ENCODE peak calls at places on chromosome 1, in five cellular contexts. One of them, this sample, is unnamed.
A peak's percentile ranks its signal among the peaks of the same experiment; 100 is the strongest.

GRCh38 chr1:151399890-151400235 is 490 bp downstream of the PSMB4 start:
- DNase-seq in HCT116: no peak
- DNase-seq in esophagus squamous epithelium: no peak
- DNase-seq in H54: peak; percentile 35
- DNase-seq in breast epithelium: no peak
- DNase-seq in this sample: no peak

GRCh38 chr1:44775930-44776748 is 799 bp downstream of the RPS8 start:
- DNase-seq in HCT116: no peak
- DNase-seq in esophagus squamous epithelium: no peak
- DNase-seq in H54: no peak
- DNase-seq in breast epithelium: no peak
- DNase-seq in this sample: no peak

GRCh38 chr1:112337028-112337531 is 58.9 kb upstream of the CTTNBP2NL start:
- DNase-seq in HCT116: peak; percentile 51
- DNase-seq in esophagus squamous epithelium: no peak
- DNase-seq in H54: peak; percentile 45
- DNase-seq in breast epithelium: no peak
- DNase-seq in this sample: no peak

GRCh38 chr1:63124666-63125191 is 197.6 kb upstream of the FOXD3 start:
- DNase-seq in HCT116: no peak
- DNase-seq in esophagus squamous epithelium: no peak
- DNase-seq in H54: no peak
- DNase-seq in breast epithelium: no peak
- DNase-seq in this sample: peak; percentile 34

GRCh38 chr1:89529196-89529595 is 4.6 kb downstream of the LRRC8B start:
- DNase-seq in HCT116: no peak
- DNase-seq in esophagus squamous epithelium: no peak
- DNase-seq in H54: no peak
- DNase-seq in breast epithelium: no peak
- DNase-seq in this sample: no peak

GRCh38 chr1:160432371-160432786 is 32.0 kb downstream of the VANGL2 start:
- DNase-seq in HCT116: no peak
- DNase-seq in esophagus squamous epithelium: no peak
- DNase-seq in H54: no peak
- DNase-seq in breast epithelium: no peak
- DNase-seq in this sample: peak; percentile 92

GRCh38 chr1:10530756-10531155 is 56.0 kb downstream of the PEX14 start:
- DNase-seq in HCT116: no peak
- DNase-seq in esophagus squamous epithelium: no peak
- DNase-seq in H54: peak; percentile 36
- DNase-seq in breast epithelium: no peak
- DNase-seq in this sample: no peak

GRCh38 chr1:194071200-194071599 is 884.8 kb upstream of the B3GALT2 start:
- DNase-seq in HCT116: no peak
- DNase-seq in esophagus squamous epithelium: no peak
- DNase-seq in H54: no peak
- DNase-seq in breast epithelium: no peak
- DNase-seq in this sample: no peak

GRCh38 chr1:17922833-17923232 is 167.7 kb downstream of the ACTL8 start:
- DNase-seq in HCT116: peak; percentile 24
- DNase-seq in esophagus squamous epithelium: no peak
- DNase-seq in H54: peak; percentile 21
- DNase-seq in breast epithelium: no peak
- DNase-seq in this sample: no peak

GRCh38 chr1:236142358-236143103 is at the start of gene GPR137B:
- DNase-seq in HCT116: no peak
- DNase-seq in esophagus squamous epithelium: peak; percentile 11
- DNase-seq in H54: peak; percentile 94
- DNase-seq in breast epithelium: peak; percentile 34
- DNase-seq in this sample: no peak

GRCh38 chr1:67429528-67430357 is 459 bp downstream of the SERBP1 start:
- DNase-seq in HCT116: no peak
- DNase-seq in esophagus squamous epithelium: no peak
- DNase-seq in H54: no peak
- DNase-seq in breast epithelium: peak; percentile 19
- DNase-seq in this sample: no peak

GRCh38 chr1:67431156-67431765 is 1.1 kb upstream of the SERBP1 start:
- DNase-seq in HCT116: no peak
- DNase-seq in esophagus squamous epithelium: no peak
- DNase-seq in H54: no peak
- DNase-seq in breast epithelium: no peak
- DNase-seq in this sample: no peak

GRCh38 chr1:67429011-67429527 is 1.1 kb downstream of the SERBP1 start:
- DNase-seq in HCT116: no peak
- DNase-seq in esophagus squamous epithelium: no peak
- DNase-seq in H54: no peak
- DNase-seq in breast epithelium: no peak
- DNase-seq in this sample: no peak

GRCh38 chr1:67431869-67432578 is 1.8 kb upstream of the SERBP1 start:
- DNase-seq in HCT116: no peak
- DNase-seq in esophagus squamous epithelium: no peak
- DNase-seq in H54: no peak
- DNase-seq in breast epithelium: no peak
- DNase-seq in this sample: no peak

DNA sequence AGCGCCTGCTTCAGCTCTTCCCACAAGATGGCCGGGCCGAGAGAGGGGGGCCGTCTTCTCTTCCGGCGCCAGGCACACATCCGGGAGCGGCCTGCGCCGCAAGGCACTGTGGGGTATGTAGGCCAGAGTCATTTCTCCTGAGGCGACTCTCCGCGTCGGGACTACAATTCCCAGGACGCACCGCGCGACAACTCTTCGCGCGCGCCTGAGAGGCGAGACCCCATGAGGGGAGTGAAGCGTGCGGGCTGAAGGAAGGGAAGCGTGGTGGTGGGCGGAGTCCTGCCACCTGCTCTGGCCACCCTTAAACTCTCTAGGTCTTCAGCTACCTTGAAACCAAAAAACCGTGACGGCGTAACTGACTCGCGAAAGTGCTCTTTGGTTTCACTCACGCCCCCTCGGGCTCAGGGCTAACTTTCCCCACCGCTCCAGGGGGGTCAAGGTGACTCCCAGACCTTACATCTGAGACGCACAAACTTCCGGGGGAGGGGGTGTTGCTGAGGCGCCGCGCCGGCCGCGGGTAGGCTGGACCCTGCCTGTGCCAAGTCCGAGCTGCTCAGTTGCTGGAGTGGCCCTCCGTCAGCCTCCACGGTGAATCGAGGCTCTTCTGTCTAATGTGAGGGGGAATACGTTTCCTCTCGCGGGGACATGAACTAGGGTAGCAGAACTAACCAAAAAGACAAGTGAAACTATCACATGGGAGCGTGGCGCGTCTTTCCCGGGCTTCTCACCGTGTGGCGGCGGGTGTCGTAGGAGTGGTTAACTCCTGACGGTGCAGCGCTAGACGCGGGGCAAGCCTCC is at the start of gene SERBP1:
- DNase-seq in HCT116: peak; percentile 95
- DNase-seq in esophagus squamous epithelium: peak; percentile 67
- DNase-seq in H54: peak; percentile 74
- DNase-seq in breast epithelium: peak; percentile 96
- DNase-seq in this sample: peak; percentile 98
- TF ChIP-seq POLR2A in HCT116: peak; percentile 84
- TF ChIP-seq POLR2A in esophagus squamous epithelium: no peak
- TF ChIP-seq POLR2A in H54: no peak
- TF ChIP-seq POLR2A in breast epithelium: peak; percentile 27
- TF ChIP-seq POLR2A in this sample: peak; percentile 59

GRCh38 chr1:213988639-213989070 is 882 bp downstream of the PROX1 start:
- DNase-seq in HCT116: no peak
- DNase-seq in esophagus squamous epithelium: no peak
- DNase-seq in H54: no peak
- DNase-seq in breast epithelium: no peak
- DNase-seq in this sample: no peak

GRCh38 chr1:213989071-213989739 is 1.4 kb downstream of the PROX1 start:
- DNase-seq in HCT116: no peak
- DNase-seq in esophagus squamous epithelium: no peak
- DNase-seq in H54: no peak
- DNase-seq in breast epithelium: no peak
- DNase-seq in this sample: no peak

GRCh38 chr1:213987422-213987875 is 324 bp upstream of the PROX1 start:
- DNase-seq in HCT116: no peak
- DNase-seq in esophagus squamous epithelium: no peak
- DNase-seq in H54: no peak
- DNase-seq in breast epithelium: no peak
- DNase-seq in this sample: no peak

GRCh38 chr1:213986925-213987250 is 885 bp upstream of the PROX1 start:
- DNase-seq in HCT116: no peak
- DNase-seq in esophagus squamous epithelium: no peak
- DNase-seq in H54: no peak
- DNase-seq in breast epithelium: no peak
- DNase-seq in this sample: no peak

GRCh38 chr1:213987876-213988638 is at the start of gene PROX1:
- DNase-seq in HCT116: no peak
- DNase-seq in esophagus squamous epithelium: no peak
- DNase-seq in H54: peak; percentile 45
- DNase-seq in breast epithelium: peak; percentile 80
- DNase-seq in this sample: no peak
- TF ChIP-seq POLR2A in HCT116: no peak
- TF ChIP-seq POLR2A in esophagus squamous epithelium: no peak
- TF ChIP-seq POLR2A in H54: no peak
- TF ChIP-seq POLR2A in breast epithelium: peak; percentile 63
- TF ChIP-seq POLR2A in this sample: no peak

GRCh38 chr1:41905103-41905675 is 13.5 kb downstream of the HIVEP3 start:
- DNase-seq in HCT116: no peak
- DNase-seq in esophagus squamous epithelium: no peak
- DNase-seq in H54: no peak
- DNase-seq in breast epithelium: no peak
- DNase-seq in this sample: no peak

GRCh38 chr1:41902669-41903068 is 16.1 kb downstream of the HIVEP3 start:
- DNase-seq in HCT116: no peak
- DNase-seq in esophagus squamous epithelium: no peak
- DNase-seq in H54: no peak
- DNase-seq in breast epithelium: no peak
- DNase-seq in this sample: no peak

GRCh38 chr1:41900611-41901444 is 17.9 kb downstream of the HIVEP3 start:
- DNase-seq in HCT116: no peak
- DNase-seq in esophagus squamous epithelium: no peak
- DNase-seq in H54: peak; percentile 66
- DNase-seq in breast epithelium: no peak
- DNase-seq in this sample: no peak

GRCh38 chr1:41901551-41901950 is 17.2 kb downstream of the HIVEP3 start:
- DNase-seq in HCT116: no peak
- DNase-seq in esophagus squamous epithelium: no peak
- DNase-seq in H54: no peak
- DNase-seq in breast epithelium: no peak
- DNase-seq in this sample: no peak

GRCh38 chr1:41902125-41902524 is 16.6 kb downstream of the HIVEP3 start:
- DNase-seq in HCT116: no peak
- DNase-seq in esophagus squamous epithelium: no peak
- DNase-seq in H54: peak; percentile 54
- DNase-seq in breast epithelium: no peak
- DNase-seq in this sample: no peak
- TF ChIP-seq POLR2A in HCT116: no peak
- TF ChIP-seq POLR2A in esophagus squamous epithelium: no peak
- TF ChIP-seq POLR2A in H54: no peak
- TF ChIP-seq POLR2A in breast epithelium: no peak
- TF ChIP-seq POLR2A in this sample: no peak

GRCh38 chr1:30742963-30743559 is 14.5 kb downstream of the LAPTM5 start:
- DNase-seq in HCT116: no peak
- DNase-seq in esophagus squamous epithelium: no peak
- DNase-seq in H54: no peak
- DNase-seq in breast epithelium: no peak
- DNase-seq in this sample: no peak

GRCh38 chr1:30745834-30746208 is 11.8 kb downstream of the LAPTM5 start:
- DNase-seq in HCT116: no peak
- DNase-seq in esophagus squamous epithelium: no peak
- DNase-seq in H54: no peak
- DNase-seq in breast epithelium: no peak
- DNase-seq in this sample: no peak

GRCh38 chr1:30743584-30744059 is 14.0 kb downstream of the LAPTM5 start:
- DNase-seq in HCT116: no peak
- DNase-seq in esophagus squamous epithelium: no peak
- DNase-seq in H54: no peak
- DNase-seq in breast epithelium: no peak
- DNase-seq in this sample: peak; percentile 82

GRCh38 chr1:30745156-30745833 is 12.3 kb downstream of the LAPTM5 start:
- DNase-seq in HCT116: no peak
- DNase-seq in esophagus squamous epithelium: no peak
- DNase-seq in H54: no peak
- DNase-seq in breast epithelium: no peak
- DNase-seq in this sample: no peak

GRCh38 chr1:30744060-30744756 is 13.4 kb downstream of the LAPTM5 start:
- DNase-seq in HCT116: no peak
- DNase-seq in esophagus squamous epithelium: no peak
- DNase-seq in H54: no peak
- DNase-seq in breast epithelium: no peak
- DNase-seq in this sample: no peak
- TF ChIP-seq POLR2A in HCT116: no peak
- TF ChIP-seq POLR2A in esophagus squamous epithelium: no peak
- TF ChIP-seq POLR2A in H54: no peak
- TF ChIP-seq POLR2A in breast epithelium: no peak
- TF ChIP-seq POLR2A in this sample: peak; percentile 80

GRCh38 chr1:224183591-224184312 is 712 bp downstream of the DEGS1 start:
- DNase-seq in HCT116: no peak
- DNase-seq in esophagus squamous epithelium: no peak
- DNase-seq in H54: peak; percentile 56
- DNase-seq in breast epithelium: peak; percentile 34
- DNase-seq in this sample: no peak

GRCh38 chr1:224182057-224182865 is 779 bp upstream of the DEGS1 start:
- DNase-seq in HCT116: no peak
- DNase-seq in esophagus squamous epithelium: no peak
- DNase-seq in H54: no peak
- DNase-seq in breast epithelium: no peak
- DNase-seq in this sample: peak; percentile 91

GRCh38 chr1:224181453-224181810 is 1.6 kb upstream of the DEGS1 start:
- DNase-seq in HCT116: no peak
- DNase-seq in esophagus squamous epithelium: no peak
- DNase-seq in H54: no peak
- DNase-seq in breast epithelium: no peak
- DNase-seq in this sample: no peak

GRCh38 chr1:224180783-224181452 is 2.1 kb upstream of the DEGS1 start:
- DNase-seq in HCT116: no peak
- DNase-seq in esophagus squamous epithelium: no peak
- DNase-seq in H54: no peak
- DNase-seq in breast epithelium: no peak
- DNase-seq in this sample: no peak

GRCh38 chr1:224182866-224183590 is at the start of gene DEGS1:
- DNase-seq in HCT116: peak; percentile 40
- DNase-seq in esophagus squamous epithelium: peak; percentile 50
- DNase-seq in H54: peak; percentile 90
- DNase-seq in breast epithelium: peak; percentile 77
- DNase-seq in this sample: no peak
- TF ChIP-seq POLR2A in HCT116: peak; percentile 28
- TF ChIP-seq POLR2A in esophagus squamous epithelium: no peak
- TF ChIP-seq POLR2A in H54: peak; percentile 85
- TF ChIP-seq POLR2A in breast epithelium: peak; percentile 26
- TF ChIP-seq POLR2A in this sample: peak; percentile 97

DNA sequence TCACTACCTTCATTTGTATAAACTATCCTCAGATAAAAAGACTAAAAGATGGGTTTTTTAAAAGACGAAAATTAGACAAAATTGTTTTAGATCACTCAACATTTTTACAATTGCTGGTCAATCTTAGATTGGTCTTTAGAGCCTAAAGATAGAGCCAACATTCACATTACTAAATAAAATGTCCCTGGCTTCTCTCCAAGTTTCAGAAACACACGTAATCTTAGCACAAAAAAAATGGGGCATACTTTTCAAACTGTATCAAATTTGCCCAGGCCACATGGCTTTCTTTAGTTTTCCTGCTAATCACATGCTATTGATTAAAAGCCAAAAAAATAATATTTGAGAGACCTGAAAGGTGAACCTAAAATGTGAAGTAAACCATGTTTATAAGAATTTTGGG is 288.1 kb downstream of the DPYD start:
- DNase-seq in HCT116: no peak
- DNase-seq in esophagus squamous epithelium: no peak
- DNase-seq in H54: no peak
- DNase-seq in breast epithelium: no peak
- DNase-seq in this sample: no peak
- TF ChIP-seq POLR2A in HCT116: no peak
- TF ChIP-seq POLR2A in esophagus squamous epithelium: no peak
- TF ChIP-seq POLR2A in H54: no peak
- TF ChIP-seq POLR2A in breast epithelium: no peak
- TF ChIP-seq POLR2A in this sample: no peak